ENCODE peak calls at places on chromosomes 4 and X, in four cellular contexts. X is tibial artery, E is heart right ventricle, G is adipocyte. W is an unnamed sample. For H3K4me1, the result is how much of the 10 kb centered on the place peaks cover.

GRCh38 chrX:110992611-110993010 is 103.4 kb upstream of the PAK3 start:
- DNase-seq in G (peak), E (no peak), X (no peak), W (no peak)

GRCh38 chr4:40912455-40913055 is 162.8 kb downstream of the NSUN7 start:
- DNase-seq in X (no peak), E (no peak), G (peak), W (no peak)

GRCh38 chr4:6910340-6910959 is 824 bp downstream of the TBC1D14 start:
- DNase-seq in E (no peak), G (peak), X (no peak), W (peak)

GRCh38 chrX:41602946-41603345 is 85.8 kb upstream of the GPR34 start:
- DNase-seq in G (peak), E (no peak), X (no peak), W (no peak)

GRCh38 chrX:54894159-54894558 is 26.5 kb upstream of the TRO start:
- DNase-seq in G (no peak), X (no peak), E (no peak), W (no peak)

GRCh38 chr4:19329631-19330030 is 922.1 kb upstream of the SLIT2 start:
- DNase-seq in G (peak), X (no peak), E (no peak), W (no peak)

GRCh38 chrX:153732406-153732805 is 7.8 kb downstream of the ABCD1 start:
- DNase-seq in X (no peak), G (no peak), E (no peak), W (peak)

GRCh38 chr4:123064390-123064789 is 142.0 kb upstream of the NUDT6 start:
- DNase-seq in X (no peak), G (no peak), E (no peak), W (peak)

GRCh38 chrX:44439242-44439641 is 95.8 kb upstream of the EFHC2 start:
- DNase-seq in E (no peak), X (no peak), G (no peak), W (peak)

GRCh38 chr4:179372746-179373145 is 1930.5 kb upstream of the AGA start:
- DNase-seq in X (no peak), E (no peak), G (no peak), W (no peak)

GRCh38 chrX:31038585-31039326 is 33.1 kb downstream of the FTHL17 start:
- DNase-seq in E (no peak), X (no peak), G (peak), W (no peak)

GRCh38 chr4:14701896-14702295 is 300.4 kb upstream of the CPEB2 start:
- DNase-seq in E (no peak), X (no peak), G (peak), W (no peak)

GRCh38 chr4:71833175-71833900 is 49.5 kb upstream of the GC start:
- DNase-seq in G (no peak), X (no peak), E (peak), W (no peak)

GRCh38 chr4:11397819-11398610 is 30.7 kb downstream of the HS3ST1 start:
- DNase-seq in E (no peak), X (no peak), G (no peak), W (no peak)

GRCh38 chrX:22345884-22346283 is 73.2 kb downstream of the CBLL2 start:
- DNase-seq in E (no peak), G (no peak), X (no peak), W (no peak)

GRCh38 chr4:183249854-183250253 is 70.2 kb downstream of the CLDN22 start:
- DNase-seq in X (no peak), E (no peak), G (peak), W (peak)

GRCh38 chr4:113945906-113946305 is 33.5 kb downstream of the ARSJ start:
- DNase-seq in X (no peak), G (peak), E (no peak), W (peak)

GRCh38 chr4:74283614-74284013 is 24.7 kb upstream of the EPGN start:
- DNase-seq in X (no peak), E (no peak), G (peak), W (no peak)

GRCh38 chr4:3270141-3270611 is 21.2 kb downstream of the MSANTD1 start:
- DNase-seq in X (no peak), G (no peak), E (peak), W (peak)

GRCh38 chr4:102693266-102693850 is 67.4 kb downstream of the MANBA start:
- DNase-seq in E (no peak), X (no peak), G (peak), W (no peak)

GRCh38 chr4:148704291-148704690 is 262.1 kb upstream of the NR3C2 start:
- DNase-seq in X (no peak), G (no peak), E (no peak), W (no peak)

GRCh38 chr4:184357783-184358182 is 116.6 kb downstream of the IRF2 start:
- DNase-seq in X (no peak), E (no peak), G (no peak), W (no peak)

GRCh38 chr4:108861339-108861738 is 98.5 kb upstream of the ETNPPL start:
- DNase-seq in G (peak), E (no peak), X (no peak), W (no peak)

GRCh38 chr4:16617416-16617815 is 281.0 kb downstream of the LDB2 start:
- DNase-seq in G (no peak), X (no peak), E (no peak), W (peak)

GRCh38 chrX:83771664-83772063 is 89.3 kb upstream of the CYLC1 start:
- DNase-seq in X (no peak), E (no peak), G (no peak), W (no peak)

GRCh38 chr4:79964715-79965345 is 108.2 kb downstream of the ANTXR2 start:
- DNase-seq in G (no peak), E (no peak), X (no peak), W (no peak)

GRCh38 chr4:102564399-102564921 is 63.3 kb downstream of the NFKB1 start:
- DNase-seq in X (no peak), E (no peak), G (no peak), W (no peak)

GRCh38 chr4:180486342-180486741 is 1756.9 kb upstream of the TENM3 start:
- DNase-seq in G (no peak), E (no peak), X (no peak), W (no peak)

GRCh38 chr4:5710065-5710961 is 688 bp upstream of the EVC start:
- DNase-seq in X (no peak), G (peak), E (no peak), W (peak)

GRCh38 chr4:145819246-145820181 is 119.1 kb downstream of the ZNF827 start:
- DNase-seq in E (no peak), G (no peak), X (no peak), W (no peak)

GRCh38 chr4:143372093-143372915 is 35.6 kb downstream of the GAB1 start:
- DNase-seq in X (no peak), E (no peak), G (no peak), W (no peak)

GRCh38 chr4:143375326-143376073 is 38.8 kb downstream of the GAB1 start:
- DNase-seq in E (no peak), G (peak), X (no peak), W (no peak)

GRCh38 chr4:143369556-143369955 is 32.9 kb downstream of the GAB1 start:
- DNase-seq in E (no peak), G (no peak), X (no peak), W (no peak)

GRCh38 chr4:143377635-143378099 is 41.0 kb downstream of the GAB1 start:
- DNase-seq in X (no peak), G (no peak), E (no peak), W (no peak)

DNA sequence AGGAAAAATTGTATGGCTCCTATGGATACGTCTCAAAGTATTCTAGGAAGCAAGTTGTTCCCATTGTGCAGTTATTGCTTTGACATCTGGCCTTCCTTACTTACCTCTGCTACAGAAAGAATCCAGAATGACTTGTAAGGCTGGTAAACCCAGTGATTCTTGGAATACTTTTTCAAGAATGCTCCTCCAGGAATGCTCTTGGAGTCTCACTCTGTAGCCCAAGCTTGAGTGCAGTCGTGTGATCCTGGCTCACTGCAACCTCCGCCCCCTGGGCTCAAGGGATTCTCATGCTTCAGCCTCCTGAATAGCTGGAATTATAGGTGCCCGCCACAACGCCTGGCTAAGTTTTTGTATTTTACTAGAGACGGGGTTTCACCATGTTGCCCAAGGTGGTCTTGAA is 38.1 kb downstream of the GAB1 start:
- DNase-seq in E (no peak), G (no peak), X (no peak), W (no peak)
- H3K4me1 ChIP-seq in E (under half), G (under half), X (half or more), W (under half)

GRCh38 chr4:185566972-185567749 is 31.9 kb upstream of the PDLIM3 start:
- DNase-seq in G (peak), E (no peak), X (peak), W (peak)

GRCh38 chr4:185573651-185574199 is 38.4 kb upstream of the PDLIM3 start:
- DNase-seq in E (no peak), G (peak), X (no peak), W (peak)

GRCh38 chr4:185566425-185566824 is 31.1 kb upstream of the PDLIM3 start:
- DNase-seq in E (no peak), G (no peak), X (no peak), W (no peak)

GRCh38 chr4:185567828-185568442 is 32.6 kb upstream of the PDLIM3 start:
- DNase-seq in X (peak), E (peak), G (peak), W (no peak)

GRCh38 chr4:185570727-185571126 is 35.4 kb upstream of the PDLIM3 start:
- DNase-seq in G (no peak), E (no peak), X (no peak), W (no peak)
- H3K4me1 ChIP-seq in G (under half), E (under half), X (under half), W (under half)

GRCh38 chr4:88280228-88280795 is 4.0 kb downstream of the PPM1K start:
- DNase-seq in E (no peak), X (no peak), G (no peak), W (no peak)
- H3K4me1 ChIP-seq in E (under half), X (under half), G (under half), W (under half)

GRCh38 chrX:28610746-28611145 is 23.5 kb downstream of the IL1RAPL1 start:
- DNase-seq in E (no peak), X (no peak), G (no peak), W (no peak)
- H3K4me1 ChIP-seq in E (under half), X (under half), G (under half), W (under half)

W was measured in osteoblast.